ENCODE peak calls at places on chromosomes 3 and 15, in six cellular contexts. N is stimulated activated CD4-positive, alpha-beta T cell treated with anti-CD3 and anti-CD28 coated beads, Interleukin-15, amount 100 ng/mL, for 1 hour; A is NCI-H1417; X is NCI-H2171 treated with DMSO at 0.1 percent for 48 hours; E is activated CD8-positive, alpha-beta memory T cell treated with anti-CD3 and anti-CD28 coated beads for 24 hours; B is endothelial cell. M is an unnamed sample.
A peak's percentile ranks its signal among the peaks of the same experiment; 100 is the strongest.

GRCh38 chr15:70264014-70264492 is 166.3 kb upstream of the TLE3 start:
- DNase-seq in N (no peak), X (peak; percentile 88), B (no peak), E (no peak), A (peak; percentile 86), M (no peak)

GRCh38 chr3:126911162-126912026 is 71.5 kb upstream of the PLXNA1 start:
- DNase-seq in B (peak; percentile 61), E (peak; percentile 83), X (no peak), N (peak; percentile 23), A (no peak), M (no peak)

GRCh38 chr15:83206387-83206970 is 1.1 kb downstream of the HDGFL3 start:
- DNase-seq in N (no peak), A (no peak), X (peak; percentile 46), B (no peak), E (no peak), M (no peak)

GRCh38 chr3:64047806-64048205 is 24.5 kb upstream of the PSMD6 start:
- DNase-seq in E (no peak), N (no peak), A (no peak), B (no peak), X (no peak), M (no peak)

GRCh38 chr15:60479361-60479684 is 381 bp upstream of the ICE2 start:
- DNase-seq in X (no peak), B (no peak), N (no peak), E (no peak), A (no peak), M (no peak)

GRCh38 chr3:119783883-119784282 is 2.0 kb downstream of the NR1I2 start:
- DNase-seq in X (no peak), N (no peak), E (no peak), A (no peak), B (no peak), M (no peak)

GRCh38 chr15:97143847-97144711 is 813.6 kb downstream of the NR2F2 start:
- DNase-seq in N (no peak), X (no peak), E (no peak), B (no peak), A (no peak), M (no peak)

GRCh38 chr3:61719278-61719977 is 158.1 kb downstream of the PTPRG start:
- DNase-seq in A (no peak), B (no peak), E (no peak), N (no peak), X (no peak), M (no peak)

GRCh38 chr3:194206375-194206774 is 70.4 kb downstream of the HES1 start:
- DNase-seq in X (no peak), E (no peak), N (no peak), A (peak; percentile 66), B (no peak), M (no peak)

GRCh38 chr3:143951351-143951971 is 20.2 kb upstream of the DIPK2A start:
- DNase-seq in X (no peak), A (peak; percentile 13), E (no peak), N (no peak), B (peak; percentile 37), M (peak; percentile 29)

GRCh38 chr3:86180696-86181095 is 810.3 kb downstream of the VGLL3 start:
- DNase-seq in E (no peak), X (no peak), N (no peak), B (peak; percentile 31), A (peak; percentile 12), M (peak; percentile 22)

GRCh38 chr15:63338170-63338569 is 43.5 kb downstream of the CA12 start:
- DNase-seq in X (peak; percentile 71), B (no peak), E (no peak), A (no peak), N (no peak), M (no peak)

GRCh38 chr15:98648654-98649537 is 557 bp downstream of the IGF1R start:
- DNase-seq in E (peak; percentile 77), A (peak; percentile 87), N (no peak), X (peak; percentile 16), B (peak; percentile 49), M (peak; percentile 57)

GRCh38 chr15:72859023-72859756 is 75.6 kb upstream of the ADPGK start:
- DNase-seq in B (no peak), N (no peak), A (no peak), E (peak; percentile 19), X (no peak), M (no peak)

GRCh38 chr15:68348064-68348463 is 70.5 kb downstream of the FEM1B start:
- DNase-seq in N (no peak), B (no peak), E (no peak), X (peak; percentile 72), A (no peak), M (no peak)

GRCh38 chr15:79030470-79030869 is 60.1 kb downstream of the RASGRF1 start:
- DNase-seq in N (no peak), B (no peak), X (no peak), A (no peak), E (no peak), M (no peak)

GRCh38 chr3:126487151-126487771 is 11.6 kb upstream of the ZXDC start:
- DNase-seq in X (no peak), B (peak; percentile 54), E (no peak), A (no peak), N (no peak), M (peak; percentile 62)

GRCh38 chr15:57367556-57367955 is 8.7 kb upstream of the CGNL1 start:
- DNase-seq in A (no peak), B (no peak), X (peak; percentile 76), E (no peak), N (no peak), M (no peak)

GRCh38 chr3:256501-256900 is 59.9 kb downstream of the CHL1 start:
- DNase-seq in X (no peak), B (no peak), N (no peak), A (no peak), E (no peak), M (no peak)

GRCh38 chr15:51119120-51119519 is 24.4 kb upstream of the TNFAIP8L3 start:
- DNase-seq in A (no peak), B (no peak), E (no peak), N (no peak), X (no peak), M (no peak)

GRCh38 chr3:124916837-124917409 is 17.6 kb downstream of the MUC13 start:
- DNase-seq in N (no peak), X (no peak), B (no peak), E (no peak), A (no peak), M (no peak)

GRCh38 chr3:32105291-32106131 is 909 bp upstream of the GPD1L start:
- DNase-seq in B (no peak), X (no peak), E (no peak), A (no peak), N (no peak), M (no peak)

GRCh38 chr3:107739227-107739626 is 216.5 kb downstream of the BBX start:
- DNase-seq in E (no peak), A (no peak), X (no peak), N (no peak), B (no peak), M (no peak)

GRCh38 chr3:124248471-124249028 is 256.6 kb upstream of the ROPN1 start:
- DNase-seq in E (no peak), N (no peak), A (no peak), X (no peak), B (no peak), M (no peak)